ENCODE peak calls at places on chromosomes 11 and 22, in seven cellular contexts. One of them, this sample, is unnamed. For H3K4me1 and H3K9me3, the result is how much of the 10 kb centered on the place peaks cover.

GRCh38 chr11:285894-286220 is 3.1 kb upstream of the PGGHG start:
- DNase-seq in body of pancreas: peak
- DNase-seq in effector memory CD4-positive, alpha-beta T cell: no peak
- DNase-seq in spleen: peak
- DNase-seq in uterus: no peak
- DNase-seq in heart right ventricle: no peak
- DNase-seq in IMR-90: no peak
- DNase-seq in this sample: no peak

GRCh38 chr11:93542753-93543246 is 391 bp downstream of the SMCO4 start:
- DNase-seq in body of pancreas: no peak
- DNase-seq in effector memory CD4-positive, alpha-beta T cell: no peak
- DNase-seq in spleen: peak
- DNase-seq in uterus: peak
- DNase-seq in heart right ventricle: peak
- DNase-seq in IMR-90: no peak
- DNase-seq in this sample: peak

GRCh38 chr22:40524392-40525249 is 111.9 kb downstream of the MRTFA start:
- DNase-seq in body of pancreas: no peak
- DNase-seq in effector memory CD4-positive, alpha-beta T cell: no peak
- DNase-seq in spleen: no peak
- DNase-seq in uterus: no peak
- DNase-seq in heart right ventricle: no peak
- DNase-seq in IMR-90: peak
- DNase-seq in this sample: no peak

GRCh38 chr11:10305964-10306918 is 1.4 kb downstream of the ADM start:
- DNase-seq in body of pancreas: peak
- DNase-seq in effector memory CD4-positive, alpha-beta T cell: no peak
- DNase-seq in spleen: peak
- DNase-seq in uterus: peak
- DNase-seq in heart right ventricle: peak
- DNase-seq in IMR-90: peak
- DNase-seq in this sample: peak

GRCh38 chr22:50529416-50530279 is at the start of gene TYMP:
- DNase-seq in body of pancreas: peak
- DNase-seq in effector memory CD4-positive, alpha-beta T cell: peak
- DNase-seq in spleen: no peak
- DNase-seq in uterus: peak
- DNase-seq in heart right ventricle: peak
- DNase-seq in IMR-90: no peak
- DNase-seq in this sample: peak

GRCh38 chr11:128518493-128519207 is 68.7 kb downstream of the ETS1 start:
- DNase-seq in body of pancreas: peak
- DNase-seq in effector memory CD4-positive, alpha-beta T cell: no peak
- DNase-seq in spleen: no peak
- DNase-seq in uterus: no peak
- DNase-seq in heart right ventricle: no peak
- DNase-seq in IMR-90: no peak
- DNase-seq in this sample: no peak

GRCh38 chr22:18996376-18996900 is 60.3 kb upstream of the PRODH start:
- DNase-seq in body of pancreas: no peak
- DNase-seq in effector memory CD4-positive, alpha-beta T cell: no peak
- DNase-seq in spleen: no peak
- DNase-seq in uterus: no peak
- DNase-seq in heart right ventricle: no peak
- DNase-seq in IMR-90: no peak
- DNase-seq in this sample: peak

GRCh38 chr11:64459609-64460008 is 100.6 kb downstream of the RPS6KA4 start:
- DNase-seq in body of pancreas: no peak
- DNase-seq in effector memory CD4-positive, alpha-beta T cell: no peak
- DNase-seq in spleen: no peak
- DNase-seq in uterus: no peak
- DNase-seq in heart right ventricle: no peak
- DNase-seq in IMR-90: no peak
- DNase-seq in this sample: no peak

GRCh38 chr22:48244388-48245118 is 1482.1 kb downstream of the TBC1D22A start:
- DNase-seq in body of pancreas: no peak
- DNase-seq in effector memory CD4-positive, alpha-beta T cell: no peak
- DNase-seq in spleen: peak
- DNase-seq in uterus: no peak
- DNase-seq in heart right ventricle: no peak
- DNase-seq in IMR-90: no peak
- DNase-seq in this sample: no peak

GRCh38 chr11:68495872-68496271 is 35.3 kb downstream of the PPP6R3 start:
- DNase-seq in body of pancreas: no peak
- DNase-seq in effector memory CD4-positive, alpha-beta T cell: no peak
- DNase-seq in spleen: no peak
- DNase-seq in uterus: no peak
- DNase-seq in heart right ventricle: no peak
- DNase-seq in IMR-90: no peak
- DNase-seq in this sample: no peak

GRCh38 chr11:94958118-94958517 is 15.2 kb downstream of the CWC15 start:
- DNase-seq in body of pancreas: no peak
- DNase-seq in effector memory CD4-positive, alpha-beta T cell: no peak
- DNase-seq in spleen: no peak
- DNase-seq in uterus: no peak
- DNase-seq in heart right ventricle: no peak
- DNase-seq in IMR-90: peak
- DNase-seq in this sample: no peak

GRCh38 chr11:130439876-130440275 is 8.6 kb upstream of the ADAMTS15 start:
- DNase-seq in body of pancreas: no peak
- DNase-seq in effector memory CD4-positive, alpha-beta T cell: no peak
- DNase-seq in spleen: no peak
- DNase-seq in uterus: no peak
- DNase-seq in heart right ventricle: no peak
- DNase-seq in IMR-90: no peak
- DNase-seq in this sample: no peak

GRCh38 chr22:43439368-43440102 is 27.7 kb downstream of the MPPED1 start:
- DNase-seq in body of pancreas: no peak
- DNase-seq in effector memory CD4-positive, alpha-beta T cell: no peak
- DNase-seq in spleen: peak
- DNase-seq in uterus: peak
- DNase-seq in heart right ventricle: no peak
- DNase-seq in IMR-90: no peak
- DNase-seq in this sample: no peak
- H3K4me1 ChIP-seq in body of pancreas: under half
- H3K4me1 ChIP-seq in effector memory CD4-positive, alpha-beta T cell: under half
- H3K4me1 ChIP-seq in spleen: under half
- H3K4me1 ChIP-seq in uterus: under half
- H3K4me1 ChIP-seq in heart right ventricle: under half
- H3K4me1 ChIP-seq in IMR-90: under half
- H3K4me1 ChIP-seq in this sample: under half

GRCh38 chr11:83285131-83285770 is 916 bp downstream of the CCDC90B start:
- DNase-seq in body of pancreas: no peak
- DNase-seq in effector memory CD4-positive, alpha-beta T cell: no peak
- DNase-seq in spleen: no peak
- DNase-seq in uterus: no peak
- DNase-seq in heart right ventricle: no peak
- DNase-seq in IMR-90: no peak
- DNase-seq in this sample: no peak

GRCh38 chr11:83287631-83288030 is 1.5 kb upstream of the CCDC90B start:
- DNase-seq in body of pancreas: no peak
- DNase-seq in effector memory CD4-positive, alpha-beta T cell: no peak
- DNase-seq in spleen: no peak
- DNase-seq in uterus: no peak
- DNase-seq in heart right ventricle: no peak
- DNase-seq in IMR-90: no peak
- DNase-seq in this sample: no peak

GRCh38 chr11:83285771-83286528 is at the start of gene CCDC90B:
- DNase-seq in body of pancreas: peak
- DNase-seq in effector memory CD4-positive, alpha-beta T cell: peak
- DNase-seq in spleen: peak
- DNase-seq in uterus: peak
- DNase-seq in heart right ventricle: peak
- DNase-seq in IMR-90: peak
- DNase-seq in this sample: peak

GRCh38 chr11:83282084-83282716 is 4.0 kb downstream of the CCDC90B start:
- DNase-seq in body of pancreas: no peak
- DNase-seq in effector memory CD4-positive, alpha-beta T cell: no peak
- DNase-seq in spleen: no peak
- DNase-seq in uterus: no peak
- DNase-seq in heart right ventricle: no peak
- DNase-seq in IMR-90: peak
- DNase-seq in this sample: no peak

GRCh38 chr11:83284501-83285051 is 1.6 kb downstream of the CCDC90B start:
- DNase-seq in body of pancreas: no peak
- DNase-seq in effector memory CD4-positive, alpha-beta T cell: no peak
- DNase-seq in spleen: no peak
- DNase-seq in uterus: no peak
- DNase-seq in heart right ventricle: no peak
- DNase-seq in IMR-90: no peak
- DNase-seq in this sample: no peak
- H3K9me3 ChIP-seq in body of pancreas: under half
- H3K9me3 ChIP-seq in effector memory CD4-positive, alpha-beta T cell: under half
- H3K9me3 ChIP-seq in spleen: under half
- H3K9me3 ChIP-seq in uterus: under half
- H3K9me3 ChIP-seq in heart right ventricle: under half
- H3K9me3 ChIP-seq in IMR-90: under half
- H3K9me3 ChIP-seq in this sample: under half

GRCh38 chr11:14609902-14610301 is 33.7 kb upstream of the PDE3B start:
- DNase-seq in body of pancreas: no peak
- DNase-seq in effector memory CD4-positive, alpha-beta T cell: no peak
- DNase-seq in spleen: no peak
- DNase-seq in uterus: no peak
- DNase-seq in heart right ventricle: no peak
- DNase-seq in IMR-90: no peak
- DNase-seq in this sample: no peak
- H3K27ac ChIP-seq in body of pancreas: no peak
- H3K27ac ChIP-seq in effector memory CD4-positive, alpha-beta T cell: no peak
- H3K27ac ChIP-seq in spleen: no peak
- H3K27ac ChIP-seq in uterus: no peak
- H3K27ac ChIP-seq in heart right ventricle: no peak
- H3K27ac ChIP-seq in IMR-90: no peak
- H3K27ac ChIP-seq in this sample: no peak

DNA sequence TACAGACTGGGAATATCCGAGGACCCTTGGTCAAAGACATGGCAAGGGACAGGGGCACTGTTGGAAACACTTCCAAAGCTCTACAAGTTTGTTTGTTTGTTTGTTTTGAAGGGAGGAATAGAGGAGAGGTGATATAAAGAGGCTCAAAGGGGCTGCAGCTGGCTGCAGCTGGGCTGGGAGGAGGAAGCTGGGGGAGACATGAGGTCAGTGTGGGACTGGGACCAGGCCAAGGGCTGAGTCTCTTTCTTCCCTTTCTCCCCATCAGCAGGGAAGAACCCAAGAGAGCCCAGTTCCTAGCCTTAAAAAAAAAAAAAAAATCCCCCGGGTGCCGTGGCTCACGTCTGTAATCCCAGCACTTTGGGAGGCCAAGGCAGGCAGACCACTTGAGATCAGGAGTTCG is 5.0 kb downstream of the RHOG start:
- DNase-seq in body of pancreas: no peak
- DNase-seq in effector memory CD4-positive, alpha-beta T cell: no peak
- DNase-seq in spleen: peak
- DNase-seq in uterus: no peak
- DNase-seq in heart right ventricle: no peak
- DNase-seq in IMR-90: no peak
- DNase-seq in this sample: peak
- H3K4me1 ChIP-seq in body of pancreas: under half
- H3K4me1 ChIP-seq in effector memory CD4-positive, alpha-beta T cell: half or more
- H3K4me1 ChIP-seq in spleen: half or more
- H3K4me1 ChIP-seq in uterus: under half
- H3K4me1 ChIP-seq in heart right ventricle: half or more
- H3K4me1 ChIP-seq in IMR-90: under half
- H3K4me1 ChIP-seq in this sample: under half

This sample was measured in aorta.